ENCODE peak calls at places on chromosomes 11 and 22, in eight cellular contexts. R is prostate gland; B is EL; T is choroid plexus epithelial cell; L is stimulated activated CD4-positive, alpha-beta T cell treated with anti-CD3 and anti-CD28 coated beads, Interleukin-12 subunit alpha, Interleukin-12 subunit beta, amount 100 ng/mL, for 4 hours; F is activated CD8-positive, alpha-beta T cell treated with anti-CD3 and anti-CD28 coated beads, Interleukin-2, amount 10 ng/mL, durations not matched to agents 7 days and 5 days; M is A549; Q is EH. O is an unnamed sample.

GRCh38 chr11:104531075-104531474 is 367.1 kb upstream of the PDGFD start:
- DNase-seq in B (no peak), Q (peak), L (no peak), T (peak), R (no peak), M (peak), F (peak), O (no peak)

GRCh38 chr11:72736452-72737069 is 15.6 kb downstream of the ARAP1 start:
- DNase-seq in M (peak), T (no peak), B (peak), F (peak), R (no peak), L (peak), Q (peak), O (peak)

GRCh38 chr22:38540731-38541130 is 29.3 kb downstream of the DMC1 start:
- DNase-seq in F (no peak), L (no peak), T (no peak), B (no peak), Q (no peak), R (no peak), M (no peak), O (no peak)

GRCh38 chr11:12118940-12119339 is 8.6 kb downstream of the MICAL2 start:
- DNase-seq in R (no peak), L (no peak), T (no peak), M (no peak), F (no peak), B (no peak), Q (no peak), O (no peak)

GRCh38 chr11:27357250-27357649 is 5.8 kb downstream of the CCDC34 start:
- DNase-seq in R (peak), B (no peak), F (no peak), Q (no peak), L (no peak), T (no peak), M (no peak), O (no peak)

GRCh38 chr11:12817681-12818332 is 143.6 kb downstream of the TEAD1 start:
- DNase-seq in T (no peak), R (no peak), Q (no peak), M (no peak), F (no peak), B (no peak), L (no peak), O (no peak)

GRCh38 chr11:107655607-107656006 is 56.2 kb downstream of the SLN start:
- DNase-seq in T (no peak), M (no peak), R (no peak), F (no peak), Q (no peak), L (no peak), B (no peak), O (no peak)

GRCh38 chr22:41216984-41217383 is 11.9 kb downstream of the L3MBTL2 start:
- DNase-seq in R (no peak), Q (no peak), F (no peak), M (no peak), B (no peak), L (no peak), T (peak), O (no peak)

GRCh38 chr11:1301220-1302000 is 8.0 kb downstream of the TOLLIP start:
- DNase-seq in M (no peak), F (no peak), R (no peak), T (no peak), L (no peak), B (no peak), Q (no peak), O (no peak)